ENCODE peak calls at places on chromosomes 5 and 9, in four cellular contexts. One of them, this sample, is unnamed. For H3K9me3, the result is how much of the 10 kb centered on the place peaks cover.

GRCh38 chr9:107243757-107244156 is 39.3 kb upstream of the RAD23B start:
- DNase-seq in body of pancreas: peak
- DNase-seq in adrenal gland: no peak
- DNase-seq in stomach: peak
- DNase-seq in this sample: no peak

GRCh38 chr9:99118782-99119466 is 14.0 kb downstream of the TGFBR1 start:
- DNase-seq in stomach: no peak
- DNase-seq in body of pancreas: peak
- DNase-seq in adrenal gland: no peak
- DNase-seq in this sample: no peak

GRCh38 chr9:3498691-3499090 is 27.1 kb downstream of the RFX3 start:
- DNase-seq in stomach: no peak
- DNase-seq in body of pancreas: peak
- DNase-seq in adrenal gland: no peak
- DNase-seq in this sample: no peak

GRCh38 chr5:179914032-179914755 is 6.5 kb upstream of the TBC1D9B start:
- DNase-seq in adrenal gland: peak
- DNase-seq in body of pancreas: no peak
- DNase-seq in stomach: no peak
- DNase-seq in this sample: no peak

GRCh38 chr5:171157775-171158174 is 151.3 kb upstream of the TLX3 start:
- DNase-seq in body of pancreas: no peak
- DNase-seq in adrenal gland: no peak
- DNase-seq in stomach: no peak
- DNase-seq in this sample: no peak

GRCh38 chr5:75567710-75568109 is 43.5 kb upstream of the ANKDD1B start:
- DNase-seq in body of pancreas: no peak
- DNase-seq in stomach: no peak
- DNase-seq in adrenal gland: no peak
- DNase-seq in this sample: no peak

GRCh38 chr5:180126716-180127681 is 55.4 kb upstream of the RNF130 start:
- DNase-seq in stomach: peak
- DNase-seq in adrenal gland: no peak
- DNase-seq in body of pancreas: no peak
- DNase-seq in this sample: peak

GRCh38 chr5:78638423-78638822 is 10.1 kb downstream of the LHFPL2 start:
- DNase-seq in adrenal gland: peak
- DNase-seq in stomach: peak
- DNase-seq in body of pancreas: peak
- DNase-seq in this sample: peak

GRCh38 chr5:27845248-27845647 is 806.9 kb upstream of the CDH9 start:
- DNase-seq in stomach: no peak
- DNase-seq in body of pancreas: no peak
- DNase-seq in adrenal gland: no peak
- DNase-seq in this sample: no peak

GRCh38 chr5:168916266-168916665 is 337.1 kb upstream of the PANK3 start:
- DNase-seq in stomach: no peak
- DNase-seq in adrenal gland: peak
- DNase-seq in body of pancreas: peak
- DNase-seq in this sample: peak

GRCh38 chr9:129458663-129459549 is 162.0 kb downstream of the C9orf50 start:
- DNase-seq in stomach: peak
- DNase-seq in adrenal gland: peak
- DNase-seq in body of pancreas: no peak
- DNase-seq in this sample: peak

GRCh38 chr5:16568875-16569580 is 47.8 kb downstream of the RETREG1 start:
- DNase-seq in stomach: peak
- DNase-seq in adrenal gland: no peak
- DNase-seq in body of pancreas: no peak
- DNase-seq in this sample: no peak

GRCh38 chr5:34538026-34538672 is 118.0 kb upstream of the RAI14 start:
- DNase-seq in stomach: peak
- DNase-seq in body of pancreas: peak
- DNase-seq in adrenal gland: no peak
- DNase-seq in this sample: no peak
- TF ChIP-seq CTCF in stomach: peak
- TF ChIP-seq CTCF in body of pancreas: peak
- TF ChIP-seq CTCF in adrenal gland: peak
- TF ChIP-seq CTCF in this sample: no peak

GRCh38 chr5:15500326-15500958 is 462 bp downstream of the FBXL7 start:
- DNase-seq in stomach: peak
- DNase-seq in body of pancreas: peak
- DNase-seq in adrenal gland: peak
- DNase-seq in this sample: peak
- TF ChIP-seq POLR2A in stomach: no peak
- TF ChIP-seq POLR2A in body of pancreas: no peak
- TF ChIP-seq POLR2A in adrenal gland: no peak
- TF ChIP-seq POLR2A in this sample: no peak

DNA sequence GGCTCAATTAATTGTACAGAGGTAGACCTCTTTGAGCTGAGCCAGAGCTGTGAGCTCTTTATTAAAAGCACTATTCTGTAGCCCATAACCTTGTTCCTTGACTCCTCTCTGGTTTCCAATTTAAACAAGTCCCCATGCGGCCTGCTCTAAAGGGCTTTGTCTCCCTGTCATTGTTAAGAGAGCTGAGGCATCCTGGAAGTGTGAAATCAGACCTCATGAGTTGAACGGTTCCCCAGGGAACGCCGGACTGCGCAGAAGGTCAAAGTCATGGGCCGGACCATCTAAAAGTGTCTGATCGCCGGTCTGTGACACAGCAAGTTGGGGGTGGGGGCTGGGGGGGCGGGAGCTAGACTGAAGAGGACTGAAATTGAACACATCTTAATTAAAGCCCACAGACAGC is 265.8 kb downstream of the SLF1 start:
- DNase-seq in body of pancreas: no peak
- DNase-seq in stomach: no peak
- DNase-seq in adrenal gland: no peak
- DNase-seq in this sample: no peak
- H3K9me3 ChIP-seq in body of pancreas: under half
- H3K9me3 ChIP-seq in stomach: under half
- H3K9me3 ChIP-seq in adrenal gland: under half
- H3K9me3 ChIP-seq in this sample: under half

GRCh38 chr9:83675466-83675865 is 32.3 kb downstream of the UBQLN1 start:
- DNase-seq in stomach: no peak
- DNase-seq in body of pancreas: no peak
- DNase-seq in adrenal gland: no peak
- DNase-seq in this sample: no peak

GRCh38 chr9:83681490-83681889 is 26.3 kb downstream of the UBQLN1 start:
- DNase-seq in body of pancreas: no peak
- DNase-seq in adrenal gland: no peak
- DNase-seq in stomach: no peak
- DNase-seq in this sample: no peak

GRCh38 chr9:83677596-83677995 is 30.2 kb downstream of the UBQLN1 start:
- DNase-seq in body of pancreas: no peak
- DNase-seq in adrenal gland: no peak
- DNase-seq in stomach: no peak
- DNase-seq in this sample: no peak

DNA sequence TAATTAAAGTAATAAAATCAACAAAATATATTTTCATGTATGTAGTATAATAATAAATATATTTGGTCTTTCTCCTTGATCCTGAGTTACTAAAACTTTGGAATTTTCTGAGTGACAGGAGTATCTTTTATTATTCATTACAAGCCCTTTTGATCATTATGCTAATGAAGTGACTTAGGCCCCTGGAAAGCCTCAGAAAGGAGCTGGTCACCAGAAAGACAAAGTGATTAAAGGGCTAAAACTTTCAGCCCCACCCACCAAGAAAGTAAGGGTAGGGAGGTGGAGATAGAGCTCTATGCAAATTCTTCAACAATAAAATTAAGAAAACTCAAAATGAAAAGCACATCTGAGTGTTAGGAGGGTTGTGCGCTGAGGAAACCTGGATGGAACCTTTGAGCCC is 27.5 kb downstream of the UBQLN1 start:
- DNase-seq in adrenal gland: no peak
- DNase-seq in stomach: no peak
- DNase-seq in body of pancreas: no peak
- DNase-seq in this sample: no peak
- TF ChIP-seq CTCF in adrenal gland: no peak
- TF ChIP-seq CTCF in stomach: no peak
- TF ChIP-seq CTCF in body of pancreas: no peak
- TF ChIP-seq CTCF in this sample: no peak

DNA sequence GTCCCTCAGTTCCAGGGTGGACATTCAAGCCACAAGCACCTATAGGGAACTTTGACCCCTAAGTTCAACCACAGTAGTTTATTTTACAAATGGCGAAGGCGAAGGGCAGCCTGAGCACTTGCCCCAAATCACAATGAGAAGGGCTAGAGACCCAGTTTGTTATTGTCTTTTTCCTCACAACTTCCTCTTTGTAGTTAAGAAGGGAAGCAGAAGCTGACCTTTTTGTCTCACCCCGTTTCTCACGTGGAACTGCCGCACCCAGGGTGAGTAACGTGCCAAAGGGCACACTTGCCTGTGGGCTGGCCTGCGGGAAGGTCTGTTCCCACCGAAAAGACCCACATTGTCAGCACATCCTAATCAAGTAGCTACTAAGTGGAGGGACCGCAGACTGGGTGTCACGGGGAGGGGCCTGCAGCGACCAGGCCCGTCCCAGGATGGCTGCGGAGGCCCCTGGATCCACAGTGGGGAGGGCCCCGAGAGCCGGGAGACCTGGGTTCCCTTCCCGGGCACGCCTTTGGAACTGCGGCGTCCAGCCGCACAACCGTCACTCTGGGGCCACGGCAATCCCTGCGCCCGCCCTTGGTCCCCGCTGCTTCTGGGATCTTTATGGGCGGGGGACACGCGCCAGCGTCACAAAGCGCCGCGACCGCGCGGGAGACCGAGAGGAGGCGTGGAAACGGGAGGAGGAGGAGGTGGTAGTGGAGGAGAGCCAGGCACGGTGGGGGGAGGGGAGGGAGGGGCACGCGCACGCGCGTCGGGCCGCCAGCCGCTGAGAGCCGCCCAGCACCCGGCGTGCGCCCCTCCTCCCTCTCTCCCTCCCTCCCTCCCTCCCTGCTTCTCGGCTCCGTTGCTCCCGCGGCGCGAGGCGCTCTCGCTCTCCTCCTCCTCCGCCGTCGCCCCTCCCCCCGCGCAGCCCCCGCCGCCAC is at the start of gene UBE2R2:
- DNase-seq in stomach: peak
- DNase-seq in adrenal gland: peak
- DNase-seq in body of pancreas: peak
- DNase-seq in this sample: peak
- TF ChIP-seq POLR2A in stomach: no peak
- TF ChIP-seq POLR2A in adrenal gland: peak
- TF ChIP-seq POLR2A in body of pancreas: peak
- TF ChIP-seq POLR2A in this sample: peak

DNA sequence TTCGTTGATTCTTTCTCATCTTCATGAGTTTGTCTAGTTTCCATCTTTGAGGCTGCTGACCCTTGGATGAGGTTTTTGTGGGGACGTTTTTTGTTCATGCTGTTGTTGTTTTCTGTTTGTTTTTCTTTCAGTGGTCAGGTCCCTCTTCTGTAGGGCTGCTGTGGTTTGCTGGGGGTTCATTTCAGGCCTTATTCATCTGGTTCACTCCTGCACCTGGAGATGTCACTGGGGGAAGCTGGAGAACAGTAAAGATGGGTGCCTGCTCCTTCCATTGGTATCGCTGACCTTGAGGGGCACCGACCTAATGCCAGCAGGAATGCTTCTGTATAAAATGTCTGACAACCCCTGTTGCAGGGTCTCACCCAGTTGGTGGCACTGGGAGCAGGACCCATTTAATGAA is 8.5 kb downstream of the OR1N2 start:
- DNase-seq in body of pancreas: no peak
- DNase-seq in adrenal gland: no peak
- DNase-seq in stomach: no peak
- DNase-seq in this sample: no peak
- H3K9me3 ChIP-seq in body of pancreas: under half
- H3K9me3 ChIP-seq in adrenal gland: under half
- H3K9me3 ChIP-seq in stomach: under half
- H3K9me3 ChIP-seq in this sample: under half

DNA sequence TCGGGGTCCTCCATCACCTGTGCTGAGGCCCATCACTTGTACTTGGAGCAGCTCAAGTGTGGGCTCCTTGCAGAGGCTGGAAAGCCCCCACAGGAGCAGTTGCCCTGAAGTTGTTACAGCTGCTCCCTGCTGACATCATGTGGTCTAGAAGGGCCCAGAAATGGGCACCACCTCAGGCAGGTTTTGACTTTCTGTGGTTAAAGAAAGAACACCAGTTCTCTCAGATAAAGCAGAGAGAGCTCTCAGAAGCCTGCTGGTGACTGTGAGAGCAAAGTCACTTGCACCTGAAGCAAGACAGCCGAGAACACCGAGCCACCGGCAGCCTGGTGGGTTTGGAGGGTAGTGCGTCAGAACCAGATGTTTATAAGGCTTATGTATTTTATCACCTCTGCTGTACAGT is 70.4 kb downstream of the MVB12B start:
- DNase-seq in stomach: peak
- DNase-seq in body of pancreas: no peak
- DNase-seq in adrenal gland: no peak
- DNase-seq in this sample: no peak
- TF ChIP-seq CTCF in stomach: no peak
- TF ChIP-seq CTCF in body of pancreas: no peak
- TF ChIP-seq CTCF in adrenal gland: no peak
- TF ChIP-seq CTCF in this sample: no peak

GRCh38 chr5:178590141-178590923 is at the start of gene COL23A1:
- DNase-seq in stomach: peak
- DNase-seq in adrenal gland: peak
- DNase-seq in body of pancreas: peak
- DNase-seq in this sample: peak
- TF ChIP-seq POLR2A in stomach: no peak
- TF ChIP-seq POLR2A in adrenal gland: no peak
- TF ChIP-seq POLR2A in body of pancreas: no peak
- TF ChIP-seq POLR2A in this sample: peak

GRCh38 chr5:61440596-61440995 is 108.5 kb downstream of the ZSWIM6 start:
- DNase-seq in adrenal gland: no peak
- DNase-seq in body of pancreas: no peak
- DNase-seq in stomach: no peak
- DNase-seq in this sample: no peak

GRCh38 chr5:61441742-61442141 is 109.7 kb downstream of the ZSWIM6 start:
- DNase-seq in stomach: no peak
- DNase-seq in body of pancreas: no peak
- DNase-seq in adrenal gland: no peak
- DNase-seq in this sample: no peak

GRCh38 chr5:61435368-61435767 is 103.3 kb downstream of the ZSWIM6 start:
- DNase-seq in body of pancreas: no peak
- DNase-seq in adrenal gland: no peak
- DNase-seq in stomach: no peak
- DNase-seq in this sample: no peak

GRCh38 chr5:61440086-61440485 is 108.0 kb downstream of the ZSWIM6 start:
- DNase-seq in stomach: no peak
- DNase-seq in adrenal gland: no peak
- DNase-seq in body of pancreas: no peak
- DNase-seq in this sample: no peak
- H3K9me3 ChIP-seq in stomach: under half
- H3K9me3 ChIP-seq in adrenal gland: under half
- H3K9me3 ChIP-seq in body of pancreas: under half
- H3K9me3 ChIP-seq in this sample: under half